ENCODE peak calls at places on chromosomes 5 and 9, in four cellular contexts. T is mammary epithelial cell, W is mesothelial cell of epicardium, D is dorsolateral prefrontal cortex. Q is an unnamed sample.

GRCh38 chr9:14452539-14452938 is 138.6 kb upstream of the NFIB start:
- DNase-seq in W (no peak), D (no peak), T (peak; percentile 16), Q (peak; percentile 50)

GRCh38 chr5:72296251-72296650 is 23.8 kb downstream of the MRPS27 start:
- DNase-seq in T (no peak), W (no peak), D (no peak), Q (no peak)

GRCh38 chr5:2666081-2666480 is 85.4 kb downstream of the IRX2 start:
- DNase-seq in W (no peak), T (no peak), D (no peak), Q (no peak)

GRCh38 chr9:98007251-98007928 is 24.2 kb downstream of the ANP32B start:
- DNase-seq in T (peak; percentile 32), D (no peak), W (no peak), Q (no peak)

GRCh38 chr5:92017786-92018185 is 634.7 kb upstream of the ARRDC3 start:
- DNase-seq in W (no peak), T (peak; percentile 69), D (no peak), Q (peak; percentile 77)

GRCh38 chr5:171201285-171201684 is 107.8 kb upstream of the TLX3 start:
- DNase-seq in W (no peak), D (no peak), T (no peak), Q (no peak)

GRCh38 chr5:163496286-163496685 is 9.1 kb upstream of the MAT2B start:
- DNase-seq in D (no peak), T (peak; percentile 29), W (no peak), Q (peak; percentile 23)

GRCh38 chr9:5799314-5799713 is 33.6 kb downstream of the ERMP1 start:
- DNase-seq in D (no peak), T (peak; percentile 42), W (no peak), Q (peak; percentile 10)

GRCh38 chr9:73183917-73184861 is 32.5 kb downstream of the ANXA1 start:
- DNase-seq in D (no peak), T (no peak), W (no peak), Q (no peak)

GRCh38 chr9:74500584-74500924 is 3.4 kb downstream of the RORB start:
- DNase-seq in D (no peak), T (no peak), W (no peak), Q (no peak)

GRCh38 chr5:64790210-64790609 is 21.5 kb downstream of the CWC27 start:
- DNase-seq in T (peak; percentile 40), W (no peak), D (no peak), Q (peak; percentile 66)

GRCh38 chr5:103258957-103259704 is 568 bp downstream of the MACIR start:
- DNase-seq in D (peak; percentile 38), T (peak; percentile 67), W (peak; percentile 38), Q (peak; percentile 52)

GRCh38 chr5:71533614-71534013 is 53.5 kb upstream of the MCCC2 start:
- DNase-seq in T (peak; percentile 12), D (no peak), W (no peak), Q (peak; percentile 18)

GRCh38 chr5:9728261-9728660 is 98.1 kb upstream of the TAS2R1 start:
- DNase-seq in T (no peak), W (no peak), D (no peak), Q (no peak)

GRCh38 chr5:89168766-89169165 is 285.8 kb upstream of the MEF2C start:
- DNase-seq in D (no peak), W (no peak), T (no peak), Q (no peak)

GRCh38 chr9:69444021-69444420 is 119.0 kb downstream of the ENTREP1 start:
- DNase-seq in W (no peak), D (no peak), T (peak; percentile 23), Q (no peak)

GRCh38 chr9:117403403-117403811 is 11.4 kb downstream of the ASTN2 start:
- DNase-seq in W (no peak), T (no peak), D (peak; percentile 38), Q (no peak)

DNA sequence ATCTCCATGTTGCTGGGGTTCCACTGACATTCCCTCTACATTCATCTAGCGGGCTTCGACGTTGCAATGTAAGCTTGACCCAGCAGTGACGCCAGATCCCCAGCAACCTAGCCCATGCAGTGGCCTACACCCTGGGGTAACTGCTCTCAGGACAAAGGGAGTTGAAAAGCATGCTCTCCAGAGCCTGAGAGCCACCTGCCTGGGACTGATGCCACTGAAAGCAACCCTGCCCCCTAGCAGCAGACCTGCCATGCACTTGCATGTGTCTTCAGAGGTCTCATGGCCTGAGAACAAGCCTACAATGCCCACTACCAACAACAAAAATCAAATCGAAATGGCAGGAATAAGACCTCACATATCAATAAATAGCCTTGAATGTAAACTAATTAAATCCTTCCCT is 330.3 kb downstream of the TRIM36 start:
- DNase-seq in D (no peak), T (no peak), W (no peak), Q (no peak)
- TF ChIP-seq CTCF in D (no peak), T (no peak), W (no peak), Q (no peak)

GRCh38 chr9:129014611-129015010 is 13.5 kb downstream of the SH3GLB2 start:
- DNase-seq in W (no peak), T (no peak), D (no peak), Q (no peak)
- TF ChIP-seq CTCF in W (no peak), T (no peak), D (no peak), Q (no peak)

GRCh38 chr9:29209748-29210276 is 1636.5 kb upstream of the C9orf72 start:
- DNase-seq in W (no peak), T (no peak), D (no peak), Q (no peak)

GRCh38 chr9:29211003-29211584 is 1637.8 kb upstream of the C9orf72 start:
- DNase-seq in W (no peak), D (no peak), T (no peak), Q (no peak)

GRCh38 chr9:29213374-29214161 is 1640.3 kb upstream of the C9orf72 start:
- DNase-seq in T (peak; percentile 69), W (no peak), D (no peak), Q (peak; percentile 62)

GRCh38 chr9:29212590-29213373 is 1639.5 kb upstream of the C9orf72 start:
- DNase-seq in T (peak; percentile 52), W (no peak), D (no peak), Q (no peak)

GRCh38 chr9:29211681-29212589 is 1638.7 kb upstream of the C9orf72 start:
- DNase-seq in W (peak; percentile 57), D (peak; percentile 28), T (peak; percentile 67), Q (no peak)
- TF ChIP-seq CTCF in W (peak; percentile 82), D (peak; percentile 68), T (peak; percentile 60), Q (peak; percentile 71)

GRCh38 chr5:95181650-95182049 is 103.2 kb downstream of the MCTP1 start:
- DNase-seq in D (no peak), T (no peak), W (no peak), Q (no peak)

GRCh38 chr5:95172659-95173058 is 112.2 kb downstream of the MCTP1 start:
- DNase-seq in T (no peak), D (no peak), W (no peak), Q (no peak)

DNA sequence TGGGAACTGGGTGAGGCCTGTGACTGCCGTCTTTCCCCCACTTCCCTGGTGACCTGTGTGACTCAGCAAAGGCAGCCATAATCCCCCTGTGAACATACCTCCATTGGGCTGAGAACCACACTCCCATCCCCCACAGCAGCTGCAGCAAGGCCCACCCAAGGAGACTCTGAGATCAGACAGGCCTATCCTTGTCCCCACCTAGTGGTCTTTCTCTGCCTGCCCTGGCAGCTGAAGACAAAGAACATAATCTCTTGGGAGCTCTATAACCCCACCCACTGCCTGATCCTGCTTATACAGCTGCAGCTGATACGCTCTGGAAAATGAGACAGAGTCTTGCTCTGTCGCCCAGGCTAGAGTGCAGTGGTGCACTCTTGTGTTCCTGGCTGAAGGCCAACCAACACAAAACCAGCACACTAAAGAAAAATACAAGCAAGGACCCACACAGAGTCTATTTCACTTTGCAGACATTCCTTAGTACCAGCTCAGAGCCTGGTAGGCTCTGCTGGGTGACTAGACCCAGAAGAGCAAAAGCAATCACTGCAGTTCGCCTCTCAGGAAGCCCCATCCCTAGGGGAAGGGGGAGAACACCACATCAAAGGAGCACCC is 106.7 kb downstream of the MCTP1 start:
- DNase-seq in T (no peak), D (no peak), W (no peak), Q (no peak)
- TF ChIP-seq CTCF in T (no peak), D (no peak), W (no peak), Q (no peak)

GRCh38 chr5:109987355-109987754 is 297.6 kb downstream of the MAN2A1 start:
- DNase-seq in T (no peak), D (no peak), W (no peak), Q (no peak)
- TF ChIP-seq CTCF in T (no peak), D (no peak), W (no peak), Q (no peak)

Q was measured in foreskin keratinocyte.